ENCODE peak calls at places on chromosomes 5 and 9, in seven cellular contexts. R is AG09319; F is H54; S is neuronal stem cell; B is amniotic stem cell; X is effector memory CD8-positive, alpha-beta T cell; I is NCI-H524 treated with DMSO at 0.1 percent for 48 hours. E is an unnamed sample.

GRCh38 chr9:135369401-135369800 is 110.2 kb upstream of the PPP1R26 start:
- DNase-seq in B (no peak), S (no peak), R (no peak), X (no peak), I (no peak), F (peak; percentile 49), E (no peak)

GRCh38 chr9:89446440-89447310 is 51.2 kb downstream of the SEMA4D start:
- DNase-seq in R (no peak), S (no peak), X (no peak), I (no peak), B (no peak), F (no peak), E (no peak)

GRCh38 chr5:151740336-151740942 is 18.0 kb downstream of the ATOX1 start:
- DNase-seq in F (peak; percentile 42), X (peak; percentile 45), S (peak; percentile 58), I (no peak), B (peak; percentile 87), R (peak; percentile 85), E (peak; percentile 78)

GRCh38 chr9:33468215-33468730 is 5.5 kb downstream of the NOL6 start:
- DNase-seq in S (no peak), B (no peak), R (no peak), X (no peak), F (no peak), I (no peak), E (no peak)

GRCh38 chr9:77710965-77711657 is 63.0 kb upstream of the GNA14 start:
- DNase-seq in F (no peak), R (no peak), B (no peak), S (no peak), I (no peak), X (no peak), E (no peak)

GRCh38 chr9:130542038-130542437 is 37.3 kb upstream of the FUBP3 start:
- DNase-seq in S (no peak), B (no peak), R (no peak), I (no peak), F (no peak), X (no peak), E (no peak)

GRCh38 chr9:29213374-29214161 is 1640.3 kb upstream of the C9orf72 start:
- DNase-seq in F (no peak), R (no peak), S (peak; percentile 54), B (no peak), I (no peak), X (no peak), E (peak; percentile 50)

GRCh38 chr5:129096382-129096991 is 1.9 kb downstream of the ISOC1 start:
- DNase-seq in R (no peak), F (no peak), S (no peak), I (no peak), X (no peak), B (no peak), E (peak; percentile 9)

GRCh38 chr9:110143969-110144545 is 63.9 kb downstream of the C9orf152 start:
- DNase-seq in S (no peak), X (peak; percentile 10), I (no peak), R (no peak), F (no peak), B (no peak), E (no peak)

GRCh38 chr5:76145945-76146344 is 62.8 kb downstream of the SV2C start:
- DNase-seq in X (no peak), R (no peak), F (no peak), B (no peak), I (no peak), S (no peak), E (peak; percentile 10)

GRCh38 chr5:139389701-139390638 is at the start of gene MZB1:
- DNase-seq in F (no peak), S (no peak), B (no peak), I (no peak), X (peak; percentile 77), R (no peak), E (no peak)

GRCh38 chr5:135625061-135625460 is 46.3 kb upstream of the CXCL14 start:
- DNase-seq in X (no peak), B (no peak), F (no peak), I (no peak), R (no peak), S (no peak), E (no peak)

GRCh38 chr9:101387871-101388506 is 3.2 kb upstream of the BAAT start:
- DNase-seq in F (no peak), I (peak; percentile 33), B (no peak), X (no peak), S (no peak), R (no peak), E (no peak)

GRCh38 chr9:118940477-118940876 is 428.8 kb downstream of the BRINP1 start:
- DNase-seq in B (no peak), S (no peak), I (no peak), X (no peak), F (no peak), R (no peak), E (no peak)

GRCh38 chr9:128081052-128081451 is 13.0 kb downstream of the SLC25A25 start:
- DNase-seq in F (peak; percentile 61), S (no peak), I (no peak), B (peak; percentile 53), X (no peak), R (peak; percentile 90), E (no peak)

GRCh38 chr9:104993291-104993963 is 65.5 kb upstream of the ABCA1 start:
- DNase-seq in R (peak; percentile 24), F (peak; percentile 53), S (peak; percentile 87), I (no peak), B (no peak), X (peak; percentile 1), E (no peak)

GRCh38 chr5:73355083-73355482 is 93.5 kb downstream of the FOXD1 start:
- DNase-seq in X (no peak), R (no peak), I (no peak), F (no peak), S (no peak), B (no peak), E (no peak)

GRCh38 chr9:37503736-37504135 is 18.0 kb downstream of the POLR1E start:
- DNase-seq in S (no peak), B (no peak), X (peak; percentile 35), I (no peak), F (no peak), R (no peak), E (no peak)

GRCh38 chr5:50967388-50968039 is 301.1 kb downstream of the PARP8 start:
- DNase-seq in S (peak; percentile 35), X (no peak), F (no peak), B (no peak), R (no peak), I (peak; percentile 18), E (no peak)

GRCh38 chr5:13316191-13316590 is 628.3 kb downstream of the DNAH5 start:
- DNase-seq in R (no peak), B (no peak), I (no peak), F (no peak), X (no peak), S (peak; percentile 68), E (no peak)

GRCh38 chr9:133494636-133495326 is 15.9 kb upstream of the SLC2A6 start:
- DNase-seq in R (no peak), B (no peak), I (no peak), F (no peak), S (no peak), X (no peak), E (no peak)

GRCh38 chr5:97636766-97637165 is 453.7 kb upstream of the RIOK2 start:
- DNase-seq in F (no peak), X (no peak), B (no peak), I (no peak), S (no peak), R (peak; percentile 31), E (no peak)

GRCh38 chr5:19855453-19855852 is 132.5 kb downstream of the CDH18 start:
- DNase-seq in F (no peak), S (no peak), X (no peak), I (peak; percentile 95), B (no peak), R (no peak), E (no peak)

GRCh38 chr9:132412089-132412488 is 2.1 kb downstream of the CFAP77 start:
- DNase-seq in F (no peak), R (no peak), B (no peak), S (no peak), X (peak; percentile 17), I (no peak), E (no peak)

GRCh38 chr5:54738118-54738972 is 220.8 kb downstream of the SNX18 start:
- DNase-seq in F (peak; percentile 23), R (no peak), B (no peak), I (no peak), S (no peak), X (no peak), E (no peak)

GRCh38 chr9:134393582-134394280 is 67.5 kb downstream of the RXRA start:
- DNase-seq in F (no peak), I (no peak), B (no peak), X (no peak), R (no peak), S (no peak), E (no peak)

GRCh38 chr9:129351642-129352151 is 173.6 kb upstream of the IER5L start:
- DNase-seq in R (no peak), S (no peak), F (no peak), B (no peak), I (no peak), X (no peak), E (peak; percentile 41)

GRCh38 chr9:105259731-105260612 is 15.5 kb downstream of the SLC44A1 start:
- DNase-seq in X (no peak), R (no peak), S (no peak), I (no peak), F (no peak), B (no peak), E (no peak)

GRCh38 chr5:98769006-98769255 is 4.5 kb upstream of the RGMB start:
- DNase-seq in F (no peak), S (no peak), R (no peak), I (no peak), B (no peak), X (peak; percentile 5), E (no peak)

GRCh38 chr5:15124461-15124860 is 252.9 kb upstream of the ANKH start:
- DNase-seq in I (no peak), R (no peak), S (no peak), F (no peak), B (no peak), X (no peak), E (no peak)

GRCh38 chr9:121367651-121368510 is 2.2 kb downstream of the STOM start:
- DNase-seq in I (no peak), R (no peak), X (no peak), B (no peak), S (no peak), F (no peak), E (peak; percentile 27)

GRCh38 chr5:68225188-68225910 is 9.8 kb downstream of the PIK3R1 start:
- DNase-seq in B (no peak), F (peak; percentile 9), S (no peak), X (no peak), R (peak; percentile 69), I (no peak), E (peak; percentile 28)

GRCh38 chr5:173178369-173178910 is 34.1 kb downstream of the BNIP1 start:
- DNase-seq in I (no peak), X (no peak), R (no peak), B (no peak), S (no peak), F (no peak), E (no peak)

GRCh38 chr9:34578241-34579096 is 11.1 kb downstream of the CNTFR start:
- DNase-seq in B (no peak), I (no peak), X (no peak), R (no peak), F (no peak), S (no peak), E (no peak)

E was measured in A549.